ENCODE peak calls at places on chromosomes 6 and 20, in eight cellular contexts. C is CD8-positive, alpha-beta T cell; H is uterus; U is brain microvascular endothelial cell; O is ascending aorta; N is DND-41; R is neural progenitor cell; A is CD4-positive, alpha-beta memory T cell. W is an unnamed sample. For H3K36me3, the result is how much of the 10 kb centered on the place peaks cover.

GRCh38 chr20:38321959-38322598 is 18.1 kb downstream of the BPI start:
- DNase-seq in C (no peak), H (peak), U (peak), O (no peak), N (peak), R (peak), A (no peak), W (no peak)

GRCh38 chr6:50826803-50827202 is 8.1 kb downstream of the TFAP2B start:
- DNase-seq in C (no peak), H (no peak), U (no peak), O (no peak), N (no peak), R (peak), A (no peak), W (no peak)

GRCh38 chr6:83265384-83265783 is 72.2 kb downstream of the RWDD2A start:
- DNase-seq in C (no peak), H (no peak), U (peak), O (no peak), N (no peak), R (no peak), A (no peak), W (no peak)

GRCh38 chr6:82419859-82420258 is 56.2 kb downstream of the TPBG start:
- DNase-seq in C (no peak), H (no peak), U (no peak), O (no peak), N (no peak), R (no peak), A (no peak), W (no peak)

GRCh38 chr20:22402550-22402949 is 181.8 kb downstream of the FOXA2 start:
- DNase-seq in C (no peak), H (no peak), U (no peak), O (no peak), N (no peak), R (peak), A (no peak), W (no peak)

GRCh38 chr6:118813795-118814194 is 80.2 kb upstream of the ASF1A start:
- DNase-seq in C (no peak), H (no peak), U (peak), O (no peak), N (no peak), R (no peak), A (no peak), W (no peak)

GRCh38 chr6:144697389-144697788 is 412.3 kb downstream of the UTRN start:
- DNase-seq in C (no peak), H (no peak), U (no peak), O (no peak), N (no peak), R (no peak), A (no peak), W (no peak)

GRCh38 chr6:122092366-122092765 is 307.1 kb upstream of the HSF2 start:
- DNase-seq in C (no peak), H (no peak), U (no peak), O (no peak), N (no peak), R (no peak), A (no peak), W (no peak)

GRCh38 chr6:56843476-56844349 is 111.2 kb upstream of the BEND6 start:
- DNase-seq in C (peak), H (peak), U (peak), O (peak), N (no peak), R (peak), A (peak), W (peak)

GRCh38 chr6:79868098-79868722 is 79.1 kb downstream of the ELOVL4 start:
- DNase-seq in C (peak), H (no peak), U (peak), O (no peak), N (peak), R (peak), A (no peak), W (no peak)

GRCh38 chr6:84137051-84137375 is 90.4 kb downstream of the CEP162 start:
- DNase-seq in C (no peak), H (no peak), U (peak), O (no peak), N (no peak), R (no peak), A (no peak), W (no peak)

GRCh38 chr6:82246802-82247633 is 526 bp downstream of the IBTK start:
- DNase-seq in C (no peak), H (peak), U (peak), O (peak), N (peak), R (peak), A (no peak), W (peak)

GRCh38 chr20:33765592-33765991 is 33.8 kb downstream of the ZNF341 start:
- DNase-seq in C (no peak), H (no peak), U (no peak), O (no peak), N (no peak), R (no peak), A (no peak), W (no peak)

GRCh38 chr6:136225496-136225895 is 24.6 kb downstream of the MTFR2 start:
- DNase-seq in C (no peak), H (peak), U (no peak), O (no peak), N (no peak), R (no peak), A (no peak), W (no peak)

GRCh38 chr6:155013457-155013876 is 18.4 kb downstream of the TIAM2 start:
- DNase-seq in C (no peak), H (no peak), U (no peak), O (peak), N (no peak), R (no peak), A (no peak), W (no peak)

GRCh38 chr6:157873735-157874344 is 50.8 kb downstream of the SNX9 start:
- DNase-seq in C (peak), H (peak), U (peak), O (peak), N (peak), R (peak), A (peak), W (peak)

GRCh38 chr6:140269766-140270165 is 895.3 kb upstream of the CITED2 start:
- DNase-seq in C (no peak), H (no peak), U (no peak), O (no peak), N (no peak), R (no peak), A (no peak), W (no peak)

GRCh38 chr6:36679043-36679821 is 718 bp downstream of the CDKN1A start:
- DNase-seq in C (peak), H (peak), U (no peak), O (peak), N (no peak), R (peak), A (peak), W (peak)

GRCh38 chr20:40314278-40314677 is 374.8 kb downstream of the MAFB start:
- DNase-seq in C (no peak), H (no peak), U (no peak), O (no peak), N (no peak), R (no peak), A (no peak), W (no peak)

GRCh38 chr6:3929281-3929798 is 80.2 kb downstream of the FAM50B start:
- DNase-seq in C (no peak), H (peak), U (peak), O (no peak), N (no peak), R (no peak), A (no peak), W (no peak)

GRCh38 chr6:44957151-44957550 is 371.0 kb upstream of the RUNX2 start:
- DNase-seq in C (no peak), H (no peak), U (no peak), O (no peak), N (no peak), R (no peak), A (no peak), W (no peak)

GRCh38 chr6:159790947-159791598 is 806 bp downstream of the MRPL18 start:
- DNase-seq in C (no peak), H (no peak), U (peak), O (no peak), N (no peak), R (peak), A (peak), W (peak)

GRCh38 chr20:46119547-46119946 is 1.4 kb downstream of the CD40 start:
- DNase-seq in C (no peak), H (no peak), U (no peak), O (no peak), N (no peak), R (no peak), A (no peak), W (no peak)

GRCh38 chr20:46120136-46120535 is 2.0 kb downstream of the CD40 start:
- DNase-seq in C (no peak), H (no peak), U (no peak), O (no peak), N (no peak), R (no peak), A (no peak), W (no peak)

GRCh38 chr20:46119028-46119546 is 973 bp downstream of the CD40 start:
- DNase-seq in C (no peak), H (no peak), U (no peak), O (no peak), N (no peak), R (no peak), A (no peak), W (no peak)

GRCh38 chr20:46117704-46118467 is at the start of gene CD40:
- DNase-seq in C (peak), H (peak), U (peak), O (peak), N (peak), R (peak), A (peak), W (peak)

DNA sequence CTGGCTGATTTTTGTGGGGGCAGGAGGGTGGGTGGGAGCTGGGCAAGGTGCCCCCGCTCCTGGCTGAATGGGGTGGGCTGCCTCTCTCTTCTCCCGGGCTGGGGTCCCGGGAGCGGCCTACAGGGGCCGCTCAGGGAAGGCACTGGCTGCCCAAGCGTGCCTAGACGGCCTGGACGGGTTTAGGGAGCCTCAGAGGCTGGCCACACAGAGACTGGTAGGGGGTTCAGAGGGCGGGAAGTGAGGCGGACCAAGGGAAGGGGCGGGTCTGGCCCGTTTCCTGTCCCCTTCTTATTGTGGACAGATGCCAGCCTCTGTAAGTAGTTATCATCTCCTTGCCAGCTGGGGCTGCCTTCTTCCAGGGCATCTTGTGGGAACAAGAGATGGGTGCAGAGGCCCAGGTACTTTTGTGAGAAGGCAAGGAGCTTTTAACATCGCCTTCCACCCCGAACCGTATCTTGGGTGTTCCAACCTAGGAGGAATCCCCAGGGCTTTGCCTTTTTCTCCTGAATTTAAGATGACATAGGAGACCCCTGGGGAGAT is 437 bp downstream of the CD40 start:
- DNase-seq in C (no peak), H (peak), U (no peak), O (peak), N (no peak), R (peak), A (no peak), W (peak)
- H3K4me3 ChIP-seq in C (peak), H (peak), U (peak), O (peak), N (no peak), R (peak), A (peak), W (peak)

DNA sequence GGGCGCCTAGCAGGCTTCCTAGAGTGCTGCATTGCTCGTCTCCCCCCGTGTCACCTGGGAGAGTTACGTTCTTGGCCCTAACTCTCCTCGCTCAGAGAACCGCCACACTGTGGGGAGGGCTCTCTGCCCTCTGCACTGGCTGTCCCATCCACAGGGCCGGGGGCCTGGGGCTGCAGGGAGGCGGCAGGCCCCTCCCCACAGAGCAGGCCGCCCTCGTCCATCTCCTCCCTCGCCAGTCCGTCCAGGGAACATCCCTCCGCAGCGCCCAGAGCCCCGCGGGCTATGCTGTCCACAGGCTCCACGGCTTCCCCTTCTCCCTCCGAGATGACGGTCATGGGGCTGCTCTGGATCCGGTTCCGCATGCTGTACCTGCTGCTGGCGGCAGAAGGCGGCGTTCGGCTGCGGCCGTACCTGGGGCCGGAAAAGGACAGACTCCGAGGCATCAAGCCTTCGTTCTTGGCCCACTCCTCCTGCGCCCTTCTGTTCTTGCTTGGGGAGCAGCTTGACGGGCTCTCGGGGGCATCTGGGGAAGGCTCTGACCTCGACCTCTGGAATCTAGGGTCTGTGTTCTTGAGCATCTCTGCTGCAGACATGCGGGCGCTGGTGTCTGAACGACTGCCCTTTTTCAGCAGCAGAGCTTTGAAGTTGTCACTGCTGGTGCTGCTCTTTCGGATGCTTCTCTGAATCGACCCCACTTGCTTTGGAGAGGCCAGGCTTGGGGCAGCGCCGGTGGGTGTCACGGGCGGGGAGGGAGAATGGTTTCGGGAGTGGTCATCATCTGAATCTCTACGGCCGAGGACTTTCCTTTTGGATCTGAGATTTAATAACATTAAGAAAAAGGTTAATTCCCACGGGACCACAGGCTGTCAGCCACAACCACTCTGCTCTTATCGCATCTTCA is 20.2 kb downstream of the HEBP2 start:
- DNase-seq in C (no peak), H (no peak), U (no peak), O (no peak), N (no peak), R (no peak), A (no peak), W (no peak)
- H3K36me3 ChIP-seq in C (under half), H (under half), U (under half), O (under half), N (under half), R (under half), A (under half), W (under half)

GRCh38 chr6:142356271-142356938 is 54.6 kb downstream of the ADGRG6 start:
- DNase-seq in C (no peak), H (no peak), U (no peak), O (no peak), N (no peak), R (no peak), A (no peak), W (no peak)
- H3K4me3 ChIP-seq in C (no peak), H (no peak), U (no peak), O (no peak), N (no peak), R (no peak), A (no peak), W (no peak)

DNA sequence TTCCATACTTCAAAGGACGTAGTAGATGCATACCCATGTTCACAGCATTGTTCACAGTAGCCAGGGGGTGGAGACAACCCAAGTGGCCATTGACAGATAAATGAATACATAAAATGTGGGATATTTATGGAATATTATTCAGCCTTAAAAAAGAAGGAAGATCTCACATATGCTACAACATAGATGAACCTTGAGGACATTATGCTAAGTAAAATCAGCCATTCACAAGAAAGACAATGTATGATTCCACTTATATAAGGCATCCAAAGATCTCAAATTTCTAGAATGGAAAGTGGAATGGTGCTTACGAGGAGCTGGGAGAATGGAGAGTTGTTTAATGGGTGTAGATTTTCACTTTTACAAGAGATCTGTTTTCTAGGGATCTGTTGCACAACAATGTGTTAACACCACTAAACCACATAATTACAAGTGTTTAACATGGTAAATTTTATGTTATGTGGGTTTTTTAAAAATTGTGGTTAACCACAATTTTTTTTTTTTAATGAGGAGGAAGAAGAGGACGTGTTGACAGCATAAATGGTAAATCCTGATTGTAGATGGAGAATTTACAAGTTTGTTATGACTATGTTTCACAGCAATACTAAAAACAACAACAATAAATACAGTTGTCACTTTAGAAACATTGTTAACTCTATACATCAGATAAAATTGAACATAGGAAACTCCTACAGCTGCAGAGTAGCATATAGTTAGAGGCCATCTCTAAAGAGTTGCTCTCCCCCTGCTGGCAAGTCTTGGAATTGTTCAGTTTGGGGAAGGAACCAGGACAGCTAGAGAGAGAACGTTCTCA is 41.6 kb downstream of the CCN2 start:
- DNase-seq in C (peak), H (peak), U (peak), O (peak), N (peak), R (peak), A (peak), W (peak)
- H3K36me3 ChIP-seq in C (under half), H (under half), U (under half), O (under half), N (under half), R (under half), A (under half), W (under half)

GRCh38 chr20:35454881-35455609 is at the start of gene CEP250:
- DNase-seq in C (peak), H (peak), U (peak), O (peak), N (peak), R (peak), A (peak), W (peak)

GRCh38 chr20:35448788-35449373 is 6.5 kb upstream of the CEP250 start:
- DNase-seq in C (no peak), H (no peak), U (no peak), O (no peak), N (no peak), R (no peak), A (no peak), W (no peak)

GRCh38 chr20:35451295-35451694 is 4.1 kb upstream of the CEP250 start:
- DNase-seq in C (no peak), H (no peak), U (no peak), O (no peak), N (no peak), R (no peak), A (no peak), W (no peak)

GRCh38 chr20:35458388-35458787 is 3.0 kb downstream of the CEP250 start:
- DNase-seq in C (no peak), H (no peak), U (no peak), O (no peak), N (no peak), R (no peak), A (no peak), W (no peak)

GRCh38 chr20:35453647-35454046 is 1.8 kb upstream of the CEP250 start:
- DNase-seq in C (no peak), H (no peak), U (no peak), O (no peak), N (no peak), R (no peak), A (no peak), W (no peak)
- H3K4me3 ChIP-seq in C (no peak), H (no peak), U (no peak), O (no peak), N (no peak), R (peak), A (no peak), W (no peak)

GRCh38 chr20:50126662-50127061 is 13.7 kb upstream of the UBE2V1 start:
- DNase-seq in C (no peak), H (no peak), U (no peak), O (no peak), N (no peak), R (no peak), A (no peak), W (peak)

GRCh38 chr20:50121858-50122271 is 8.9 kb upstream of the UBE2V1 start:
- DNase-seq in C (no peak), H (no peak), U (no peak), O (no peak), N (no peak), R (no peak), A (no peak), W (no peak)

GRCh38 chr20:50122763-50123162 is 9.8 kb upstream of the UBE2V1 start:
- DNase-seq in C (no peak), H (no peak), U (no peak), O (no peak), N (no peak), R (no peak), A (no peak), W (no peak)

GRCh38 chr20:50123418-50123817 is 10.5 kb upstream of the UBE2V1 start:
- DNase-seq in C (no peak), H (no peak), U (no peak), O (no peak), N (no peak), R (no peak), A (no peak), W (no peak)

DNA sequence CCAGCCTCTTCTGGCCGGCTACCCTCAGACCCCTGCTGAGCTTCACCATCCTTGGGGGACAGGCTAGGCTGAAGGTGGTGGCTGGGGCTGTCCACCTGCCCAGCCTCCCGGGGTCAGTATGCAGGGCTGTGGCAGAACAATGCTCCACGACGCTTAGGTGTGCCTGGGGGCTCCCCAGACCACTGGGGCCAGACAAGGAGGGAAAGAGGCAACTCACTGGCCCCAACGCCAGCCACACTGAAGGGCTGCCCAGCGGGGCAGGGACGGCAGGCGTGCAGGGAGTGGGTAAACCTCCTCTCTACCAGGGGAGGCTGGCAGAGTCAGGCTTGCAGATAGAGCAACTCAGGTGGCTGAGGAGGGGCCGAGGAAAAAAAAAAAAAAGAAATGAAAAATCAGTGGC is 11.5 kb upstream of the UBE2V1 start:
- DNase-seq in C (no peak), H (no peak), U (no peak), O (no peak), N (no peak), R (no peak), A (no peak), W (no peak)
- H3K36me3 ChIP-seq in C (under half), H (under half), U (half or more), O (half or more), N (half or more), R (under half), A (under half), W (under half)

GRCh38 chr20:63520939-63521601 is 505 bp downstream of the PPDPF start:
- DNase-seq in C (peak), H (peak), U (peak), O (no peak), N (peak), R (peak), A (peak), W (peak)
- H3K4me3 ChIP-seq in C (peak), H (peak), U (peak), O (peak), N (peak), R (peak), A (peak), W (peak)